ENCODE peak calls at places on chromosomes 12 and 14, in six cellular contexts. K, C, V, F, O and H are unnamed samples.

GRCh38 chr14:26531894-26532293 is 65.9 kb downstream of the NOVA1 start:
- DNase-seq in K (no peak), C (no peak), V (no peak), F (peak; percentile 80), O (no peak), H (no peak)

GRCh38 chr14:79809849-79810612 is 401.3 kb downstream of the DIO2 start:
- DNase-seq in K (no peak), C (no peak), V (no peak), F (peak; percentile 1), O (no peak), H (no peak)

GRCh38 chr14:63295991-63296630 is 22.6 kb downstream of the GPHB5 start:
- DNase-seq in K (no peak), C (no peak), V (no peak), F (peak; percentile 63), O (no peak), H (no peak)

GRCh38 chr12:131737485-131737827 is 26.6 kb downstream of the SFSWAP start:
- DNase-seq in K (no peak), C (no peak), V (no peak), F (no peak), O (no peak), H (no peak)

GRCh38 chr12:56020437-56021189 is at the start of gene IKZF4:
- DNase-seq in K (no peak), C (peak; percentile 79), V (peak; percentile 26), F (no peak), O (no peak), H (peak; percentile 84)

GRCh38 chr12:69044887-69045286 is 111.9 kb upstream of the CPM start:
- DNase-seq in K (no peak), C (no peak), V (no peak), F (no peak), O (no peak), H (no peak)

GRCh38 chr14:25389948-25390347 is 340.0 kb upstream of the STXBP6 start:
- DNase-seq in K (no peak), C (no peak), V (no peak), F (no peak), O (no peak), H (no peak)

GRCh38 chr12:106291342-106291741 is 11.2 kb upstream of the TCP11L2 start:
- DNase-seq in K (no peak), C (no peak), V (no peak), F (no peak), O (no peak), H (no peak)

GRCh38 chr14:71380271-71380670 is 473.0 kb downstream of the PCNX1 start:
- DNase-seq in K (no peak), C (no peak), V (no peak), F (peak; percentile 19), O (no peak), H (no peak)

GRCh38 chr14:22113401-22113800 is 439.8 kb upstream of the OR4E1 start:
- DNase-seq in K (no peak), C (no peak), V (no peak), F (no peak), O (no peak), H (no peak)

GRCh38 chr12:68800294-68800693 is 7.7 kb upstream of the MDM2 start:
- DNase-seq in K (no peak), C (no peak), V (peak; percentile 54), F (no peak), O (no peak), H (no peak)

GRCh38 chr14:21039585-21040369 is 2.4 kb upstream of the RNASE7 start:
- DNase-seq in K (no peak), C (peak; percentile 72), V (peak; percentile 73), F (peak; percentile 74), O (no peak), H (peak; percentile 58)

GRCh38 chr12:91818236-91819131 is 327.2 kb downstream of the BTG1 start:
- DNase-seq in K (no peak), C (no peak), V (no peak), F (no peak), O (no peak), H (no peak)

GRCh38 chr12:122999196-122999946 is 18.9 kb downstream of the ARL6IP4 start:
- DNase-seq in K (no peak), C (no peak), V (no peak), F (no peak), O (no peak), H (peak; percentile 31)

GRCh38 chr12:26748741-26749431 is 84.1 kb downstream of the ITPR2 start:
- DNase-seq in K (no peak), C (no peak), V (no peak), F (peak; percentile 40), O (no peak), H (no peak)
- H3K4me3 ChIP-seq in K (no peak overlapping the region), C (no peak overlapping the region), V (no peak overlapping the region), F (no peak overlapping the region), O (peak overlapping the region; percentile 2), H (no peak overlapping the region)

GRCh38 chr12:51863921-51864700 is 15.6 kb upstream of the FIGNL2 start:
- DNase-seq in K (no peak), C (no peak), V (no peak), F (peak; percentile 27), O (no peak), H (no peak)

GRCh38 chr12:51862947-51863346 is 14.4 kb upstream of the FIGNL2 start:
- DNase-seq in K (no peak), C (no peak), V (no peak), F (no peak), O (no peak), H (no peak)

GRCh38 chr12:51864701-51865469 is 16.4 kb upstream of the FIGNL2 start:
- DNase-seq in K (no peak), C (no peak), V (no peak), F (no peak), O (no peak), H (no peak)

GRCh38 chr12:51865470-51865745 is 16.9 kb upstream of the FIGNL2 start:
- DNase-seq in K (no peak), C (no peak), V (no peak), F (no peak), O (no peak), H (peak; percentile 40)

GRCh38 chr12:51863363-51863920 is 14.9 kb upstream of the FIGNL2 start:
- DNase-seq in K (no peak), C (no peak), V (no peak), F (no peak), O (no peak), H (no peak)
- H3K27ac ChIP-seq in K (no peak overlapping the region), C (no peak overlapping the region), V (no peak overlapping the region), F (no peak overlapping the region), O (no peak overlapping the region), H (no peak overlapping the region)

DNA sequence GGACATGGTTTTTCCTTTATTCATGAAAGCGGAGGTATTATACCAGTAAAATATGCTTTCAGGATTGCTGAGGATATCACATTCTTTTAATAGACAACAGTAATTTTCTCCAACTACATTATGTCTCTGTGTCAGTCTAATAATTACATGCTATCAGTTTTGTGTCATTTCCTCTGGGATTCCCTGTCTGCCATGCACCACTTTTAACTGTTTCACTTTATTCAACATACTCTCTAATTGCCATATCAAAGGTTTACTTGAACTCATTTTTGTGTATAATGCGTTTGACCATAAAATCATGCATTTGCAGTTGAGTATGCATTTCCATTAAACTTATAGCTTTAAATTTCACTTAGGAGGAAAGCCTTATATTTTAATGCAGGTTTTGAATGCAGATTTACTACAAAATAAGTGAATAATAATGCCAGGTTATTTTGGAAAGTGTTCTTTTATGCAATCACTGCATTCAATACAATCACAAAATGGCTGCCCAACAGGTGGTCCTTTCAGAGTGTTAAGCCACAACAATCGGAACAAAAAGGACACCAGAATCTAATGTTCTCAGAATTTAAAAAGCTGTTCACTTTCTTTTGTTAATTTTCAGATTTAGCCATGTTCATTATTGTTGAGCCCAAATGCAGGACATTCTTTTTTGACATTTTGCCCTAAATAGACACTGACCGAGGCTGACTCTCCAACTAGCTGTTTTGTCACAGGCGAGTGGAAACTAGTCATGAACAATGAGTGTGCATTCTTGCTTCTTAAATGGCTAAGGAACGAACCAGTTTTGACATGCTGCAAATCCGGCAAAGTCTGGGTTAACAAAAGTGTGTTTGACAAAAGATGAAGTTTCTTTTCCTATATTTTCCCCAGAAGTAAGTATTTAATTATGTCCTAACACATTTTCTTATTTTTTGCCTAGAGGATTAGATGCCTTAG is 40.9 kb downstream of the MBIP start:
- DNase-seq in K (no peak), C (no peak), V (no peak), F (no peak), O (no peak), H (no peak)
- H3K27me3 ChIP-seq in K (no peaks in the 10 kb centered on the region), C (no peaks in the 10 kb centered on the region), V (no peaks in the 10 kb centered on the region), F (peaks cover 9% of the 10 kb centered on the region), O (peaks cover 26% of the 10 kb centered on the region), H (no peaks in the 10 kb centered on the region)

GRCh38 chr12:112012775-112013600 is at the start of the genes ERP29 and TMEM116:
- DNase-seq in K (peak; percentile 100), C (peak; percentile 99), V (peak; percentile 100), F (peak; percentile 100), O (peak; percentile 98), H (peak; percentile 99)

GRCh38 chr12:112013601-112014402 is 576 bp downstream of the ERP29 start:
- DNase-seq in K (peak; percentile 74), C (peak; percentile 72), V (peak; percentile 83), F (peak; percentile 86), O (peak; percentile 74), H (peak; percentile 54)

GRCh38 chr12:112008918-112009317 is 4.0 kb downstream of the TMEM116 start:
- DNase-seq in K (no peak), C (no peak), V (no peak), F (no peak), O (no peak), H (no peak)

GRCh38 chr12:112010415-112011344 is 2.3 kb downstream of the TMEM116 start:
- DNase-seq in K (no peak), C (no peak), V (no peak), F (no peak), O (no peak), H (peak; percentile 44)

DNA sequence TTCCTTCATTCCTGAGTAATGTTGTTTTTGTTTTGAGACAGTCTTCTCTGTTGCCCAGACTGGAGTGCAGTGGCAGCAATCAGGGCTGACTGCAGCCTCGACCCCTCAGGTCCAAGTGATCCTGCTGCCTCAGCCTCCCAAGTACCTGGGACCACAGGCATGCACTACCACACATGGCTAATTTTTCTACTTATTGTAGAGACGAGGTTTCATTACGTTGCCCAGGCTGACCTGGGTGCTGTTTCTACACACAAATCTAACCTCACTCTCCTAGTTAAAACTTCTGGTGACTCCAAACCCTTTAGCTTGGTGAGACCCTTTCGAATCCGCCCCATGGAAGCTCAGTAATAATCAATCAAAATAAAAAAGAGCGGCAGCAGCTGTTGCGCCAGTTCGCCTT is 1.3 kb downstream of the TMEM116 start:
- DNase-seq in K (no peak), C (no peak), V (no peak), F (no peak), O (no peak), H (peak; percentile 15)
- H3K4me3 ChIP-seq in K (no peak overlapping the region), C (peak overlapping the region; percentile 68), V (no peak overlapping the region), F (peak overlapping the region; percentile 87), O (peak overlapping the region; percentile 89), H (no peak overlapping the region)

GRCh38 chr12:26539131-26539530 is 293.9 kb downstream of the ITPR2 start:
- DNase-seq in K (no peak), C (no peak), V (no peak), F (no peak), O (no peak), H (no peak)
- H3K27ac ChIP-seq in K (no peak overlapping the region), C (no peak overlapping the region), V (no peak overlapping the region), F (no peak overlapping the region), O (no peak overlapping the region), H (no peak overlapping the region)

GRCh38 chr14:94880140-94880539 is 110.2 kb upstream of the GSC start:
- DNase-seq in K (no peak), C (no peak), V (no peak), F (no peak), O (no peak), H (no peak)
- H3K27me3 ChIP-seq in K (no peaks in the 10 kb centered on the region), C (no peaks in the 10 kb centered on the region), V (no peaks in the 10 kb centered on the region), F (no peaks in the 10 kb centered on the region), O (peaks cover 23% of the 10 kb centered on the region), H (no peaks in the 10 kb centered on the region)